ENCODE peak calls at places on chromosome 16, in nine cellular contexts. G is effector memory CD4-positive, alpha-beta T cell; Q is AG04450; V is CD8-positive, alpha-beta memory T cell; N is heart right ventricle; H is A549; S is right lobe of liver; P is gastrocnemius medialis; U is HCT116. E is an unnamed sample.

GRCh38 chr16:83227336-83227735 is 580.4 kb upstream of the HSBP1 start:
- DNase-seq in H (no peak), V (no peak), Q (no peak), U (no peak), S (no peak), G (no peak), N (no peak), P (no peak), E (no peak)

GRCh38 chr16:51818342-51818944 is 667.4 kb upstream of the SALL1 start:
- DNase-seq in V (no peak), S (peak; percentile 52), H (peak; percentile 46), Q (peak; percentile 44), G (no peak), P (no peak), U (no peak), N (no peak), E (peak; percentile 34)

GRCh38 chr16:3274947-3275346 is 8.3 kb upstream of the ZNF263 start:
- DNase-seq in V (no peak), G (no peak), P (no peak), Q (no peak), S (no peak), U (no peak), H (no peak), N (no peak), E (no peak)

GRCh38 chr16:47475786-47476185 is 14.7 kb downstream of the PHKB start:
- DNase-seq in S (no peak), Q (no peak), P (no peak), G (no peak), N (no peak), V (no peak), H (peak; percentile 11), U (no peak), E (no peak)

GRCh38 chr16:54284319-54284930 is 2.2 kb downstream of the IRX3 start:
- DNase-seq in S (no peak), Q (no peak), H (no peak), U (no peak), V (no peak), G (no peak), N (no peak), P (no peak), E (no peak)

GRCh38 chr16:15829460-15829859 is 27.4 kb downstream of the MYH11 start:
- DNase-seq in P (peak; percentile 40), N (peak; percentile 47), G (no peak), U (no peak), V (no peak), H (no peak), Q (peak; percentile 44), S (no peak), E (no peak)

GRCh38 chr16:3355589-3355988 is at the start of gene OR2C1:
- DNase-seq in G (no peak), S (no peak), Q (no peak), P (no peak), V (no peak), U (no peak), H (no peak), N (no peak), E (no peak)

GRCh38 chr16:66750279-66751134 is 902 bp downstream of the DYNC1LI2 start:
- DNase-seq in H (no peak), G (no peak), V (no peak), Q (no peak), S (no peak), N (no peak), U (no peak), P (no peak), E (no peak)

GRCh38 chr16:74623214-74623842 is 16.4 kb upstream of the GLG1 start:
- DNase-seq in V (no peak), P (no peak), S (no peak), Q (peak; percentile 27), G (no peak), N (no peak), U (no peak), H (peak; percentile 68), E (no peak)

GRCh38 chr16:79943738-79944137 is 343.2 kb upstream of the MAF start:
- DNase-seq in U (no peak), G (no peak), N (no peak), V (no peak), P (no peak), S (no peak), H (no peak), Q (no peak), E (no peak)

GRCh38 chr16:2962334-2963073 is 1.6 kb upstream of the KREMEN2 start:
- DNase-seq in Q (no peak), S (no peak), V (no peak), G (no peak), N (no peak), H (no peak), U (no peak), P (no peak), E (no peak)

GRCh38 chr16:46976550-46976949 is 3.1 kb upstream of the DNAJA2 start:
- DNase-seq in N (no peak), Q (no peak), G (no peak), S (no peak), P (no peak), H (peak; percentile 24), V (no peak), U (no peak), E (no peak)

GRCh38 chr16:65306313-65306712 is 184.4 kb upstream of the CDH11 start:
- DNase-seq in H (no peak), V (no peak), P (no peak), S (no peak), N (no peak), G (no peak), Q (no peak), U (no peak), E (no peak)

GRCh38 chr16:70659546-70659945 is 13.2 kb downstream of the IL34 start:
- DNase-seq in N (no peak), Q (no peak), H (no peak), P (no peak), G (no peak), V (no peak), S (no peak), U (no peak), E (no peak)

GRCh38 chr16:30184430-30185140 is 1.2 kb downstream of the CORO1A start:
- DNase-seq in P (no peak), G (peak; percentile 47), U (no peak), S (peak; percentile 73), H (no peak), Q (no peak), N (peak; percentile 23), V (peak; percentile 42), E (peak; percentile 54)

DNA sequence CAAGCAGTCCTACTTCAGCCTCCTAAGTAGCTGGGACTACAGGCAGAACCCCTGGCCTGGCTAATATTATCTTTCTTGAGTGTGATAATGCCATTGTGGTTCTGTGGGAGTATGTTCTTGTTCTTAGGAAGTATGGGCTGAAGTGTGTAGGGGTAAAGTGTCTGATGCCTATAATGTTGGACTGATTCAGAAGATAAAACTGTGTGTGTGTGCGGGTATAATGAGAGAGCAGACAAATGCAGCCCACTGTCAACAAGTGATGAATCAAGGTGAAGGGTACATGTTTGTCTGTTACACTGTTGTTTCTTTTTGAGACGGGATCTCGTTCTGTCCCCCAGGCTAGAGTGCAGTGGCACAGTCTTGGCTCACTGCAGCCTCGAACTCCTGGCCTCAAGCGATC is 127.5 kb downstream of the CLEC16A start:
- DNase-seq in N (no peak), U (no peak), P (no peak), Q (no peak), S (no peak), H (no peak), G (no peak), V (no peak), E (no peak)
- H3K4me3 ChIP-seq in N (no peak overlapping the region), U (no peak overlapping the region), P (no peak overlapping the region), Q (no peak overlapping the region), S (no peak overlapping the region), H (no peak overlapping the region), G (no peak overlapping the region), V (no peak overlapping the region), E (no peak overlapping the region)

DNA sequence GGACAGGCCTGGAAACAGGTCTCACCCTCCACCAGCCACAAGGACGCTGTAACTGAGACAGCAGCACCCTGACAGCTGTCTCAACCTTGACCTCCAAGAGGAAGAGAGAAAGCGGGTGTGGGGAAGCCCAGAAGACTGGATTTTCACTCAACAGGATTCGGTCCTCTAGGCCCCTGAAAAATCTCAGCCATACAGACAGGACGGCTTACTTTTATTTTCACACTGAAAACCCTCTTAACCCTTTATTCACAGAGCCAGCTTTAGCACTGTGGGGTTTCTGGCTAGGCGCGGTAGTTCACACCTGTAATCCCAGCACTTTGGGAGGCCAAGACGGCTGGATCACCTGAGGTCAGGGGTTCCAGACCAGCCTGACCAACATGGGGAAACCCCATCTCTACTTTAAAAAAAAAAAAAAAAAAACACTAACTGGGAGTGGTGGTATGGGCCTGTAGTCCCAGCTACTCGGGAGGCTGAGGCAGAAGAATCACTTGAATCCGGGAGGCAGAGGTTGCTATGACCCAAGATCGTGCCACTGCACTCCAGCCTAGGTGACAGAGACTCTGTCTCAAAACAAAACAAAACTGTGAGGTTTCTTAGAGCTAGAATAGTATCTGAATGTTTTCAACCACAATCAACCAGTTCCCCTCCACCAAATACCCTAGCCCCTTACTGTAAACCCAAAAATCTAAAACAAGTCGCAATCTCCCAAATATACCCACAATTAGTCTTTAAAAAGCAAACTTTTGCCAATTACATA is 5.3 kb downstream of the ANKRD11 start:
- DNase-seq in Q (no peak), U (no peak), N (no peak), S (no peak), P (no peak), G (no peak), V (no peak), H (no peak), E (no peak)
- H3K27ac ChIP-seq in Q (no peak overlapping the region), U (no peak overlapping the region), N (no peak overlapping the region), S (no peak overlapping the region), P (peak overlapping the region; percentile 76), G (peak overlapping the region; percentile 68), V (peak overlapping the region; percentile 44), H (no peak overlapping the region), E (no peak overlapping the region)

GRCh38 chr16:58094791-58095574 is 34.2 kb downstream of the CFAP20 start:
- DNase-seq in S (peak; percentile 48), Q (no peak), U (no peak), V (no peak), N (no peak), G (no peak), H (no peak), P (no peak), E (no peak)
- H3K4me3 ChIP-seq in S (no peak overlapping the region), Q (no peak overlapping the region), U (no peak overlapping the region), V (no peak overlapping the region), N (no peak overlapping the region), G (no peak overlapping the region), H (no peak overlapping the region), P (no peak overlapping the region), E (no peak overlapping the region)

GRCh38 chr16:68731569-68732067 is 5.5 kb upstream of the CDH1 start:
- DNase-seq in P (no peak), S (no peak), N (no peak), H (no peak), U (no peak), Q (no peak), V (no peak), G (no peak), E (no peak)

GRCh38 chr16:68733570-68733969 is 3.5 kb upstream of the CDH1 start:
- DNase-seq in N (no peak), G (no peak), P (no peak), H (no peak), Q (no peak), U (no peak), S (no peak), V (no peak), E (no peak)

GRCh38 chr16:68734782-68735181 is 2.3 kb upstream of the CDH1 start:
- DNase-seq in P (no peak), S (no peak), H (no peak), V (no peak), G (no peak), Q (no peak), U (no peak), N (no peak), E (no peak)

GRCh38 chr16:68732068-68732680 is 4.9 kb upstream of the CDH1 start:
- DNase-seq in N (no peak), P (no peak), S (peak; percentile 80), U (peak; percentile 60), G (no peak), H (peak; percentile 68), Q (no peak), V (no peak), E (no peak)

GRCh38 chr16:68732741-68733399 is 4.2 kb upstream of the CDH1 start:
- DNase-seq in H (no peak), P (no peak), G (no peak), V (no peak), Q (no peak), U (no peak), S (no peak), N (no peak), E (no peak)
- H3K27ac ChIP-seq in H (peak overlapping the region; percentile 52), P (no peak overlapping the region), G (no peak overlapping the region), V (peak overlapping the region; percentile 45), Q (no peak overlapping the region), U (peak overlapping the region; percentile 45), S (no peak overlapping the region), N (no peak overlapping the region), E (no peak overlapping the region)

E was measured in dorsolateral prefrontal cortex.